ENCODE peak calls at places on chromosomes 6 and 20, in seven cellular contexts. One of them, this sample, is unnamed.

GRCh38 chr6:13711384-13711725 is 280 bp downstream of the RANBP9 start:
- DNase-seq in activated CD8-positive, alpha-beta T cell treated with anti-CD3 and anti-CD28 coated beads for 36 hours: peak; percentile 74
- DNase-seq in endothelial cell: no peak
- DNase-seq in AG10803: no peak
- DNase-seq in mesothelial cell of epicardium: peak; percentile 27
- DNase-seq in AG09309: no peak
- DNase-seq in NCI-H1105 treated with DMSO at 0.1 percent for 48 hours: no peak
- DNase-seq in this sample: peak; percentile 90

GRCh38 chr20:24448170-24448569 is 21.3 kb upstream of the SYNDIG1 start:
- DNase-seq in NCI-H1105 treated with DMSO at 0.1 percent for 48 hours: no peak
- DNase-seq in mesothelial cell of epicardium: no peak
- DNase-seq in endothelial cell: no peak
- DNase-seq in AG09309: no peak
- DNase-seq in AG10803: no peak
- DNase-seq in activated CD8-positive, alpha-beta T cell treated with anti-CD3 and anti-CD28 coated beads for 36 hours: no peak
- DNase-seq in this sample: no peak

GRCh38 chr6:126446187-126446696 is 106.3 kb downstream of the CENPW start:
- DNase-seq in NCI-H1105 treated with DMSO at 0.1 percent for 48 hours: no peak
- DNase-seq in activated CD8-positive, alpha-beta T cell treated with anti-CD3 and anti-CD28 coated beads for 36 hours: no peak
- DNase-seq in AG10803: no peak
- DNase-seq in mesothelial cell of epicardium: no peak
- DNase-seq in AG09309: no peak
- DNase-seq in endothelial cell: no peak
- DNase-seq in this sample: no peak

GRCh38 chr6:15429146-15430110 is 183.6 kb downstream of the JARID2 start:
- DNase-seq in activated CD8-positive, alpha-beta T cell treated with anti-CD3 and anti-CD28 coated beads for 36 hours: no peak
- DNase-seq in NCI-H1105 treated with DMSO at 0.1 percent for 48 hours: no peak
- DNase-seq in AG09309: peak; percentile 28
- DNase-seq in AG10803: peak; percentile 91
- DNase-seq in mesothelial cell of epicardium: no peak
- DNase-seq in endothelial cell: no peak
- DNase-seq in this sample: peak; percentile 50

GRCh38 chr6:166553563-166554271 is 32.8 kb downstream of the RAMACL start:
- DNase-seq in activated CD8-positive, alpha-beta T cell treated with anti-CD3 and anti-CD28 coated beads for 36 hours: no peak
- DNase-seq in NCI-H1105 treated with DMSO at 0.1 percent for 48 hours: no peak
- DNase-seq in endothelial cell: no peak
- DNase-seq in AG09309: peak; percentile 74
- DNase-seq in AG10803: peak; percentile 88
- DNase-seq in mesothelial cell of epicardium: no peak
- DNase-seq in this sample: no peak

GRCh38 chr20:6533828-6534388 is 233.6 kb upstream of the BMP2 start:
- DNase-seq in mesothelial cell of epicardium: no peak
- DNase-seq in endothelial cell: no peak
- DNase-seq in AG10803: peak; percentile 85
- DNase-seq in AG09309: peak; percentile 40
- DNase-seq in activated CD8-positive, alpha-beta T cell treated with anti-CD3 and anti-CD28 coated beads for 36 hours: no peak
- DNase-seq in NCI-H1105 treated with DMSO at 0.1 percent for 48 hours: no peak
- DNase-seq in this sample: no peak

GRCh38 chr6:170172825-170173231 is 118.0 kb downstream of the DLL1 start:
- DNase-seq in activated CD8-positive, alpha-beta T cell treated with anti-CD3 and anti-CD28 coated beads for 36 hours: no peak
- DNase-seq in AG10803: no peak
- DNase-seq in NCI-H1105 treated with DMSO at 0.1 percent for 48 hours: no peak
- DNase-seq in AG09309: no peak
- DNase-seq in mesothelial cell of epicardium: no peak
- DNase-seq in endothelial cell: no peak
- DNase-seq in this sample: no peak

GRCh38 chr6:108689279-108690161 is 128.8 kb downstream of the FOXO3 start:
- DNase-seq in NCI-H1105 treated with DMSO at 0.1 percent for 48 hours: no peak
- DNase-seq in AG10803: peak; percentile 84
- DNase-seq in AG09309: peak; percentile 71
- DNase-seq in activated CD8-positive, alpha-beta T cell treated with anti-CD3 and anti-CD28 coated beads for 36 hours: no peak
- DNase-seq in mesothelial cell of epicardium: no peak
- DNase-seq in endothelial cell: no peak
- DNase-seq in this sample: peak; percentile 94

GRCh38 chr6:125310994-125311649 is 9.4 kb upstream of the HDDC2 start:
- DNase-seq in mesothelial cell of epicardium: no peak
- DNase-seq in NCI-H1105 treated with DMSO at 0.1 percent for 48 hours: peak; percentile 85
- DNase-seq in AG09309: no peak
- DNase-seq in endothelial cell: peak; percentile 36
- DNase-seq in activated CD8-positive, alpha-beta T cell treated with anti-CD3 and anti-CD28 coated beads for 36 hours: peak; percentile 11
- DNase-seq in AG10803: peak; percentile 63
- DNase-seq in this sample: peak; percentile 62

GRCh38 chr20:3209023-3209945 is at the start of gene ITPA:
- DNase-seq in AG09309: no peak
- DNase-seq in AG10803: peak; percentile 37
- DNase-seq in mesothelial cell of epicardium: no peak
- DNase-seq in activated CD8-positive, alpha-beta T cell treated with anti-CD3 and anti-CD28 coated beads for 36 hours: peak; percentile 75
- DNase-seq in endothelial cell: peak; percentile 47
- DNase-seq in NCI-H1105 treated with DMSO at 0.1 percent for 48 hours: peak; percentile 37
- DNase-seq in this sample: peak; percentile 81

GRCh38 chr6:22828179-22829062 is 259.1 kb downstream of the HDGFL1 start:
- DNase-seq in mesothelial cell of epicardium: no peak
- DNase-seq in activated CD8-positive, alpha-beta T cell treated with anti-CD3 and anti-CD28 coated beads for 36 hours: no peak
- DNase-seq in AG10803: peak; percentile 97
- DNase-seq in AG09309: peak; percentile 86
- DNase-seq in NCI-H1105 treated with DMSO at 0.1 percent for 48 hours: peak; percentile 33
- DNase-seq in endothelial cell: peak; percentile 56
- DNase-seq in this sample: peak; percentile 20

This sample was measured in NB4.